ENCODE peak calls at places on chromosomes 12 and 14, in five cellular contexts. T, E, N, A and C are unnamed samples.

GRCh38 chr12:52189376-52190174 is 2.2 kb downstream of the KRT80 start:
- DNase-seq in T (no peak), E (no peak), N (no peak), A (peak; percentile 68), C (no peak)

GRCh38 chr14:32933943-32934890 is 4.5 kb upstream of the NPAS3 start:
- DNase-seq in T (peak; percentile 12), E (no peak), N (no peak), A (no peak), C (no peak)

GRCh38 chr12:100439797-100440196 is 33.9 kb upstream of the NR1H4 start:
- DNase-seq in T (no peak), E (no peak), N (no peak), A (no peak), C (no peak)

GRCh38 chr12:96077081-96077480 is 41.7 kb upstream of the LTA4H start:
- DNase-seq in T (no peak), E (no peak), N (no peak), A (no peak), C (no peak)

GRCh38 chr14:85934123-85934885 is 404.4 kb downstream of the FLRT2 start:
- DNase-seq in T (no peak), E (peak; percentile 25), N (no peak), A (peak; percentile 4), C (peak; percentile 72)

GRCh38 chr12:117486840-117487659 is 125.6 kb upstream of the NOS1 start:
- DNase-seq in T (peak; percentile 10), E (no peak), N (peak; percentile 60), A (peak; percentile 17), C (no peak)

GRCh38 chr12:117671734-117672133 is 297.1 kb downstream of the KSR2 start:
- DNase-seq in T (no peak), E (peak; percentile 25), N (peak; percentile 41), A (peak; percentile 13), C (no peak)

GRCh38 chr12:26122681-26123481 is 2.0 kb downstream of the BHLHE41 start:
- DNase-seq in T (peak; percentile 74), E (peak; percentile 88), N (peak; percentile 69), A (peak; percentile 78), C (peak; percentile 86)

GRCh38 chr14:34220921-34221320 is 241.1 kb downstream of the SPTSSA start:
- DNase-seq in T (no peak), E (no peak), N (no peak), A (no peak), C (no peak)

GRCh38 chr12:69534389-69534822 is 50.9 kb upstream of the CCT2 start:
- DNase-seq in T (peak; percentile 99), E (peak; percentile 57), N (peak; percentile 43), A (peak; percentile 97), C (no peak)

GRCh38 chr14:24408764-24409163 is 10.0 kb downstream of the NYNRIN start:
- DNase-seq in T (no peak), E (no peak), N (no peak), A (no peak), C (no peak)

GRCh38 chr14:70822706-70823185 is 13.4 kb upstream of the MAP3K9 start:
- DNase-seq in T (no peak), E (no peak), N (peak; percentile 58), A (peak; percentile 43), C (peak; percentile 85)

GRCh38 chr14:55129428-55130193 is 559 bp downstream of the LGALS3 start:
- DNase-seq in T (peak; percentile 73), E (peak; percentile 67), N (peak; percentile 78), A (peak; percentile 81), C (peak; percentile 90)

GRCh38 chr14:22908601-22909000 is 10.3 kb downstream of the RBM23 start:
- DNase-seq in T (no peak), E (no peak), N (no peak), A (no peak), C (no peak)

GRCh38 chr12:52238916-52239649 is 6.0 kb downstream of the KRT7 start:
- DNase-seq in T (no peak), E (no peak), N (no peak), A (no peak), C (peak; percentile 14)

GRCh38 chr12:65941388-65941787 is 117.1 kb downstream of the HMGA2 start:
- DNase-seq in T (no peak), E (no peak), N (no peak), A (peak; percentile 91), C (no peak)

GRCh38 chr14:20698934-20699333 is 10.4 kb downstream of the ANG start:
- DNase-seq in T (no peak), E (no peak), N (no peak), A (no peak), C (no peak)

GRCh38 chr14:99175331-99176155 is 96.5 kb downstream of the BCL11B start:
- DNase-seq in T (no peak), E (no peak), N (no peak), A (no peak), C (no peak)

GRCh38 chr12:85733984-85734383 is 102.2 kb downstream of the RASSF9 start:
- DNase-seq in T (no peak), E (no peak), N (no peak), A (peak; percentile 40), C (no peak)

GRCh38 chr12:32367381-32367780 is 32.0 kb upstream of the FGD4 start:
- DNase-seq in T (no peak), E (no peak), N (no peak), A (no peak), C (no peak)

GRCh38 chr12:105462841-105463240 is 132.3 kb downstream of the C12orf75 start:
- DNase-seq in T (peak; percentile 48), E (no peak), N (no peak), A (peak; percentile 72), C (no peak)

GRCh38 chr14:91059576-91060471 is 617 bp downstream of the RPS6KA5 start:
- DNase-seq in T (peak; percentile 1), E (no peak), N (peak; percentile 42), A (peak; percentile 56), C (peak; percentile 93)

GRCh38 chr14:79514700-79515099 is 696.6 kb downstream of the DIO2 start:
- DNase-seq in T (peak; percentile 76), E (no peak), N (no peak), A (peak; percentile 36), C (no peak)

GRCh38 chr12:54977155-54977554 is 7.4 kb downstream of the TESPA1 start:
- DNase-seq in T (peak; percentile 76), E (no peak), N (no peak), A (peak; percentile 65), C (no peak)

GRCh38 chr12:122730215-122731014 is at the start of gene HCAR1:
- DNase-seq in T (peak; percentile 36), E (no peak), N (no peak), A (no peak), C (peak; percentile 54)

GRCh38 chr12:64172143-64172970 is 49.7 kb downstream of the KICS2 start:
- DNase-seq in T (no peak), E (no peak), N (no peak), A (peak; percentile 48), C (no peak)

GRCh38 chr12:11133816-11134215 is 628 bp downstream of the TAS2R30 start:
- DNase-seq in T (no peak), E (no peak), N (no peak), A (no peak), C (no peak)

GRCh38 chr12:79521576-79521975 is 169.2 kb downstream of the PAWR start:
- DNase-seq in T (no peak), E (no peak), N (no peak), A (no peak), C (no peak)

GRCh38 chr12:66288121-66288520 is 14.2 kb upstream of the HELB start:
- DNase-seq in T (no peak), E (no peak), N (no peak), A (no peak), C (no peak)

GRCh38 chr14:53764846-53765245 is 191.8 kb downstream of the BMP4 start:
- DNase-seq in T (no peak), E (no peak), N (no peak), A (no peak), C (no peak)

GRCh38 chr14:44639986-44640385 is 132.9 kb upstream of the FSCB start:
- DNase-seq in T (no peak), E (no peak), N (no peak), A (no peak), C (no peak)

GRCh38 chr14:73503648-73504047 is 12.9 kb downstream of the RIOX1 start:
- DNase-seq in T (peak; percentile 52), E (no peak), N (no peak), A (peak; percentile 79), C (no peak)

GRCh38 chr12:12885060-12885792 is 6.1 kb upstream of the GPRC5A start:
- DNase-seq in T (no peak), E (no peak), N (no peak), A (no peak), C (no peak)

GRCh38 chr14:101561145-101561896 is at the start of gene DIO3:
- DNase-seq in T (no peak), E (peak; percentile 42), N (no peak), A (no peak), C (peak; percentile 47)

GRCh38 chr12:3005736-3006135 is 46.5 kb downstream of the TEAD4 start:
- DNase-seq in T (peak; percentile 60), E (no peak), N (no peak), A (peak; percentile 79), C (no peak)

GRCh38 chr12:117089463-117089862 is 9.8 kb downstream of the TESC start:
- DNase-seq in T (no peak), E (no peak), N (no peak), A (no peak), C (no peak)

GRCh38 chr12:19131020-19131431 is 1.5 kb downstream of the PLEKHA5 start:
- DNase-seq in T (no peak), E (peak; percentile 14), N (no peak), A (peak; percentile 78), C (no peak)

GRCh38 chr14:79328863-79329262 is 882.4 kb downstream of the DIO2 start:
- DNase-seq in T (no peak), E (no peak), N (no peak), A (no peak), C (no peak)

GRCh38 chr12:26471560-26471959 is 276.2 kb downstream of the SSPN start:
- DNase-seq in T (peak; percentile 13), E (no peak), N (no peak), A (peak; percentile 5), C (no peak)